ENCODE peak calls at places on chromosomes 7 and 10, in seven cellular contexts. S, Z, Q, E, X, I and N are unnamed samples.

GRCh38 chr10:36437367-36437766 is 688.0 kb upstream of the ANKRD30A start:
- DNase-seq in S (no peak), Z (no peak), Q (no peak), E (no peak), X (no peak), I (no peak), N (no peak)

GRCh38 chr7:119664601-119665000 is 608.4 kb upstream of the KCND2 start:
- DNase-seq in S (no peak), Z (no peak), Q (no peak), E (no peak), X (no peak), I (no peak), N (no peak)

GRCh38 chr7:142496545-142496991 is 238.7 kb upstream of the PRSS58 start:
- DNase-seq in S (no peak), Z (no peak), Q (no peak), E (peak), X (no peak), I (no peak), N (no peak)

GRCh38 chr10:6204063-6204340 is 1.3 kb downstream of the PFKFB3 start:
- DNase-seq in S (no peak), Z (peak), Q (peak), E (peak), X (peak), I (no peak), N (peak)

GRCh38 chr10:99981581-99982199 is 28.1 kb downstream of the DNMBP start:
- DNase-seq in S (no peak), Z (no peak), Q (no peak), E (no peak), X (no peak), I (no peak), N (no peak)

GRCh38 chr10:23343591-23344225 is 889 bp downstream of the C10orf67 start:
- DNase-seq in S (no peak), Z (peak), Q (peak), E (peak), X (peak), I (peak), N (no peak)

GRCh38 chr7:70098133-70098561 is 499.9 kb downstream of the AUTS2 start:
- DNase-seq in S (no peak), Z (no peak), Q (no peak), E (no peak), X (no peak), I (no peak), N (no peak)

GRCh38 chr7:27944626-27945025 is 204.7 kb downstream of the TAX1BP1 start:
- DNase-seq in S (no peak), Z (no peak), Q (no peak), E (no peak), X (no peak), I (peak), N (no peak)

GRCh38 chr7:155885162-155886160 is 73.2 kb upstream of the SHH start:
- DNase-seq in S (no peak), Z (no peak), Q (no peak), E (no peak), X (no peak), I (peak), N (no peak)

GRCh38 chr10:22086730-22087364 is 83.3 kb upstream of the DNAJC1 start:
- DNase-seq in S (no peak), Z (peak), Q (no peak), E (no peak), X (no peak), I (peak), N (no peak)

GRCh38 chr10:119687192-119688032 is 36.2 kb downstream of the BAG3 start:
- DNase-seq in S (no peak), Z (peak), Q (no peak), E (no peak), X (no peak), I (no peak), N (no peak)

GRCh38 chr7:94971051-94971867 is 63.9 kb downstream of the PPP1R9A start:
- DNase-seq in S (no peak), Z (no peak), Q (no peak), E (no peak), X (no peak), I (no peak), N (no peak)

GRCh38 chr7:110541962-110542361 is 549.0 kb upstream of the LRRN3 start:
- DNase-seq in S (no peak), Z (no peak), Q (no peak), E (no peak), X (no peak), I (no peak), N (no peak)

GRCh38 chr10:36385693-36386092 is 739.7 kb upstream of the ANKRD30A start:
- DNase-seq in S (no peak), Z (no peak), Q (no peak), E (no peak), X (no peak), I (no peak), N (no peak)

GRCh38 chr7:141875453-141875852 is 34.2 kb upstream of the PRSS37 start:
- DNase-seq in S (no peak), Z (peak), Q (no peak), E (no peak), X (no peak), I (no peak), N (no peak)

GRCh38 chr7:28990200-28990960 is 32.2 kb upstream of the TRIL start:
- DNase-seq in S (no peak), Z (peak), Q (no peak), E (no peak), X (no peak), I (peak), N (no peak)

GRCh38 chr7:94439893-94440381 is 45.2 kb downstream of the COL1A2 start:
- DNase-seq in S (no peak), Z (peak), Q (no peak), E (no peak), X (no peak), I (no peak), N (no peak)

GRCh38 chr10:80187465-80188409 is 17.6 kb downstream of the ANXA11 start:
- DNase-seq in S (no peak), Z (no peak), Q (peak), E (peak), X (peak), I (no peak), N (peak)

GRCh38 chr7:17786314-17786852 is 153.9 kb downstream of the SNX13 start:
- DNase-seq in S (no peak), Z (no peak), Q (no peak), E (no peak), X (no peak), I (no peak), N (no peak)

GRCh38 chr7:96157856-96158255 is 164.0 kb downstream of the SLC25A13 start:
- DNase-seq in S (no peak), Z (no peak), Q (no peak), E (no peak), X (no peak), I (no peak), N (no peak)

GRCh38 chr7:131235489-131236317 is 92.0 kb upstream of the MKLN1 start:
- DNase-seq in S (peak), Z (no peak), Q (peak), E (peak), X (peak), I (peak), N (peak)

GRCh38 chr7:44104880-44105771 is 981 bp downstream of the AEBP1 start:
- DNase-seq in S (no peak), Z (peak), Q (no peak), E (no peak), X (no peak), I (no peak), N (no peak)

GRCh38 chr10:63384001-63384400 is 81.8 kb downstream of the JMJD1C start:
- DNase-seq in S (no peak), Z (no peak), Q (no peak), E (no peak), X (no peak), I (no peak), N (no peak)